ENCODE peak calls at places on chromosome 15, in five cellular contexts. J, X, O, G and Y are unnamed samples.

GRCh38 chr15:78990278-78990677 is 45.4 kb upstream of the CTSH start:
- DNase-seq in J (no peak), X (no peak), O (no peak), G (no peak), Y (no peak)

GRCh38 chr15:63634154-63634553 is 37.0 kb downstream of the FBXL22 start:
- DNase-seq in J (no peak), X (no peak), O (no peak), G (no peak), Y (no peak)

GRCh38 chr15:25481208-25481862 is 42.5 kb upstream of the UBE3A start:
- DNase-seq in J (peak; percentile 18), X (no peak), O (no peak), G (no peak), Y (no peak)

GRCh38 chr15:40567111-40567510 is 2.0 kb upstream of the RPUSD2 start:
- DNase-seq in J (no peak), X (no peak), O (no peak), G (no peak), Y (no peak)

GRCh38 chr15:74387988-74388955 is 20.8 kb upstream of the CYP11A1 start:
- DNase-seq in J (no peak), X (no peak), O (no peak), G (no peak), Y (no peak)

GRCh38 chr15:74955017-74955416 is 1.6 kb downstream of the RPP25 start:
- DNase-seq in J (no peak), X (no peak), O (no peak), G (no peak), Y (no peak)

GRCh38 chr15:43522247-43522646 is 4.8 kb downstream of the MAP1A start:
- DNase-seq in J (no peak), X (no peak), O (no peak), G (no peak), Y (no peak)

GRCh38 chr15:101029971-101030661 is 111.0 kb downstream of the LRRK1 start:
- DNase-seq in J (no peak), X (no peak), O (no peak), G (no peak), Y (peak; percentile 1)

GRCh38 chr15:40308844-40309189 is 1.1 kb upstream of the PLCB2 start:
- DNase-seq in J (no peak), X (no peak), O (no peak), G (no peak), Y (no peak)

GRCh38 chr15:63372018-63372705 is 9.5 kb downstream of the CA12 start:
- DNase-seq in J (peak; percentile 19), X (no peak), O (no peak), G (peak; percentile 68), Y (no peak)

GRCh38 chr15:96341465-96342142 is 11.1 kb downstream of the NR2F2 start:
- DNase-seq in J (no peak), X (no peak), O (no peak), G (no peak), Y (no peak)

GRCh38 chr15:71813723-71814470 is 3.5 kb downstream of the NR2E3 start:
- DNase-seq in J (no peak), X (no peak), O (no peak), G (no peak), Y (no peak)

GRCh38 chr15:90414408-90415028 is 26.5 kb downstream of the IQGAP1 start:
- DNase-seq in J (no peak), X (no peak), O (no peak), G (no peak), Y (no peak)

GRCh38 chr15:68271854-68272471 is 5.6 kb upstream of the FEM1B start:
- DNase-seq in J (no peak), X (no peak), O (no peak), G (no peak), Y (no peak)

GRCh38 chr15:77999486-77999885 is 78.0 kb downstream of the TBC1D2B start:
- DNase-seq in J (no peak), X (no peak), O (no peak), G (no peak), Y (no peak)

GRCh38 chr15:41892621-41893421 is 1.0 kb downstream of the SPTBN5 start:
- DNase-seq in J (no peak), X (peak; percentile 19), O (peak; percentile 50), G (no peak), Y (no peak)

GRCh38 chr15:96181873-96182301 is 148.6 kb upstream of the NR2F2 start:
- DNase-seq in J (no peak), X (no peak), O (no peak), G (peak; percentile 9), Y (no peak)

GRCh38 chr15:94236638-94237037 is 5.3 kb downstream of the MCTP2 start:
- DNase-seq in J (no peak), X (no peak), O (no peak), G (no peak), Y (no peak)